ENCODE peak calls at places on chromosomes 3 and 15, in seven cellular contexts. One of them, this sample, is unnamed.

GRCh38 chr3:195178124-195178910 is 92.6 kb downstream of the XXYLT1 start:
- DNase-seq in fibroblast of lung: no peak
- DNase-seq in foreskin fibroblast: no peak
- DNase-seq in GM13977: no peak
- DNase-seq in GM20000: no peak
- DNase-seq in epithelial cell of esophagus: no peak
- DNase-seq in cardiac fibroblast: no peak
- DNase-seq in this sample: no peak

GRCh38 chr3:10972359-10972758 is 20.2 kb upstream of the SLC6A1 start:
- DNase-seq in fibroblast of lung: no peak
- DNase-seq in foreskin fibroblast: no peak
- DNase-seq in GM13977: no peak
- DNase-seq in GM20000: no peak
- DNase-seq in epithelial cell of esophagus: no peak
- DNase-seq in cardiac fibroblast: no peak
- DNase-seq in this sample: no peak

GRCh38 chr3:194367992-194368841 is 1.3 kb downstream of the LRRC15 start:
- DNase-seq in fibroblast of lung: peak; percentile 58
- DNase-seq in foreskin fibroblast: peak; percentile 75
- DNase-seq in GM13977: no peak
- DNase-seq in GM20000: no peak
- DNase-seq in epithelial cell of esophagus: no peak
- DNase-seq in cardiac fibroblast: peak; percentile 5
- DNase-seq in this sample: peak; percentile 40

GRCh38 chr3:45362768-45363167 is 25.6 kb upstream of the LARS2 start:
- DNase-seq in fibroblast of lung: peak; percentile 55
- DNase-seq in foreskin fibroblast: peak; percentile 52
- DNase-seq in GM13977: no peak
- DNase-seq in GM20000: no peak
- DNase-seq in epithelial cell of esophagus: peak; percentile 46
- DNase-seq in cardiac fibroblast: peak; percentile 22
- DNase-seq in this sample: no peak

GRCh38 chr3:106168941-106169340 is 300.1 kb upstream of the CBLB start:
- DNase-seq in fibroblast of lung: no peak
- DNase-seq in foreskin fibroblast: no peak
- DNase-seq in GM13977: no peak
- DNase-seq in GM20000: no peak
- DNase-seq in epithelial cell of esophagus: peak; percentile 91
- DNase-seq in cardiac fibroblast: no peak
- DNase-seq in this sample: no peak

GRCh38 chr3:169090559-169090958 is 573.0 kb downstream of the MECOM start:
- DNase-seq in fibroblast of lung: no peak
- DNase-seq in foreskin fibroblast: no peak
- DNase-seq in GM13977: no peak
- DNase-seq in GM20000: no peak
- DNase-seq in epithelial cell of esophagus: no peak
- DNase-seq in cardiac fibroblast: no peak
- DNase-seq in this sample: no peak

GRCh38 chr3:108301695-108302404 is 5.5 kb downstream of the HHLA2 start:
- DNase-seq in fibroblast of lung: no peak
- DNase-seq in foreskin fibroblast: no peak
- DNase-seq in GM13977: peak; percentile 11
- DNase-seq in GM20000: no peak
- DNase-seq in epithelial cell of esophagus: peak; percentile 29
- DNase-seq in cardiac fibroblast: peak; percentile 8
- DNase-seq in this sample: no peak

GRCh38 chr3:17149076-17149475 is 264.3 kb downstream of the PLCL2 start:
- DNase-seq in fibroblast of lung: no peak
- DNase-seq in foreskin fibroblast: no peak
- DNase-seq in GM13977: no peak
- DNase-seq in GM20000: no peak
- DNase-seq in epithelial cell of esophagus: no peak
- DNase-seq in cardiac fibroblast: no peak
- DNase-seq in this sample: no peak

GRCh38 chr3:70308760-70309159 is 3.7 kb downstream of the MDFIC2 start:
- DNase-seq in fibroblast of lung: peak; percentile 17
- DNase-seq in foreskin fibroblast: no peak
- DNase-seq in GM13977: no peak
- DNase-seq in GM20000: peak; percentile 6
- DNase-seq in epithelial cell of esophagus: peak; percentile 13
- DNase-seq in cardiac fibroblast: peak; percentile 17
- DNase-seq in this sample: peak; percentile 15

GRCh38 chr3:117734431-117734830 is 1024.9 kb downstream of the TUSC7 start:
- DNase-seq in fibroblast of lung: peak; percentile 39
- DNase-seq in foreskin fibroblast: peak; percentile 46
- DNase-seq in GM13977: no peak
- DNase-seq in GM20000: no peak
- DNase-seq in epithelial cell of esophagus: peak; percentile 70
- DNase-seq in cardiac fibroblast: no peak
- DNase-seq in this sample: peak; percentile 54

GRCh38 chr3:183455064-183455463 is 26.6 kb upstream of the MCF2L2 start:
- DNase-seq in fibroblast of lung: peak; percentile 21
- DNase-seq in foreskin fibroblast: peak; percentile 58
- DNase-seq in GM13977: no peak
- DNase-seq in GM20000: no peak
- DNase-seq in epithelial cell of esophagus: peak; percentile 39
- DNase-seq in cardiac fibroblast: peak; percentile 82
- DNase-seq in this sample: peak; percentile 75

GRCh38 chr3:33047842-33048834 is 48.8 kb downstream of the GLB1 start:
- DNase-seq in fibroblast of lung: no peak
- DNase-seq in foreskin fibroblast: no peak
- DNase-seq in GM13977: no peak
- DNase-seq in GM20000: no peak
- DNase-seq in epithelial cell of esophagus: peak; percentile 70
- DNase-seq in cardiac fibroblast: no peak
- DNase-seq in this sample: no peak

GRCh38 chr3:146200461-146201220 is 39.7 kb upstream of the PLOD2 start:
- DNase-seq in fibroblast of lung: no peak
- DNase-seq in foreskin fibroblast: no peak
- DNase-seq in GM13977: no peak
- DNase-seq in GM20000: no peak
- DNase-seq in epithelial cell of esophagus: no peak
- DNase-seq in cardiac fibroblast: no peak
- DNase-seq in this sample: no peak

GRCh38 chr3:187342255-187342654 is 25.9 kb upstream of the RTP4 start:
- DNase-seq in fibroblast of lung: no peak
- DNase-seq in foreskin fibroblast: no peak
- DNase-seq in GM13977: no peak
- DNase-seq in GM20000: no peak
- DNase-seq in epithelial cell of esophagus: no peak
- DNase-seq in cardiac fibroblast: no peak
- DNase-seq in this sample: no peak

GRCh38 chr15:27608248-27608647 is 490.9 kb downstream of the OCA2 start:
- DNase-seq in fibroblast of lung: no peak
- DNase-seq in foreskin fibroblast: no peak
- DNase-seq in GM13977: no peak
- DNase-seq in GM20000: no peak
- DNase-seq in epithelial cell of esophagus: no peak
- DNase-seq in cardiac fibroblast: no peak
- DNase-seq in this sample: no peak
- TF ChIP-seq CTCF in fibroblast of lung: no peak
- TF ChIP-seq CTCF in foreskin fibroblast: no peak
- TF ChIP-seq CTCF in GM13977: no peak
- TF ChIP-seq CTCF in GM20000: no peak
- TF ChIP-seq CTCF in epithelial cell of esophagus: no peak
- TF ChIP-seq CTCF in cardiac fibroblast: no peak
- TF ChIP-seq CTCF in this sample: peak; percentile 7

GRCh38 chr15:63121382-63122001 is at the start of gene LACTB:
- DNase-seq in fibroblast of lung: peak; percentile 86
- DNase-seq in foreskin fibroblast: peak; percentile 89
- DNase-seq in GM13977: peak; percentile 89
- DNase-seq in GM20000: peak; percentile 91
- DNase-seq in epithelial cell of esophagus: peak; percentile 93
- DNase-seq in cardiac fibroblast: peak; percentile 90
- DNase-seq in this sample: peak; percentile 84

GRCh38 chr15:63118854-63119253 is 2.8 kb upstream of the LACTB start:
- DNase-seq in fibroblast of lung: no peak
- DNase-seq in foreskin fibroblast: no peak
- DNase-seq in GM13977: no peak
- DNase-seq in GM20000: no peak
- DNase-seq in epithelial cell of esophagus: no peak
- DNase-seq in cardiac fibroblast: no peak
- DNase-seq in this sample: no peak

GRCh38 chr15:63124506-63124905 is 2.8 kb downstream of the LACTB start:
- DNase-seq in fibroblast of lung: no peak
- DNase-seq in foreskin fibroblast: no peak
- DNase-seq in GM13977: no peak
- DNase-seq in GM20000: no peak
- DNase-seq in epithelial cell of esophagus: no peak
- DNase-seq in cardiac fibroblast: no peak
- DNase-seq in this sample: no peak

GRCh38 chr15:63126726-63127125 is 5.1 kb downstream of the LACTB start:
- DNase-seq in fibroblast of lung: no peak
- DNase-seq in foreskin fibroblast: no peak
- DNase-seq in GM13977: no peak
- DNase-seq in GM20000: no peak
- DNase-seq in epithelial cell of esophagus: no peak
- DNase-seq in cardiac fibroblast: no peak
- DNase-seq in this sample: no peak

DNA sequence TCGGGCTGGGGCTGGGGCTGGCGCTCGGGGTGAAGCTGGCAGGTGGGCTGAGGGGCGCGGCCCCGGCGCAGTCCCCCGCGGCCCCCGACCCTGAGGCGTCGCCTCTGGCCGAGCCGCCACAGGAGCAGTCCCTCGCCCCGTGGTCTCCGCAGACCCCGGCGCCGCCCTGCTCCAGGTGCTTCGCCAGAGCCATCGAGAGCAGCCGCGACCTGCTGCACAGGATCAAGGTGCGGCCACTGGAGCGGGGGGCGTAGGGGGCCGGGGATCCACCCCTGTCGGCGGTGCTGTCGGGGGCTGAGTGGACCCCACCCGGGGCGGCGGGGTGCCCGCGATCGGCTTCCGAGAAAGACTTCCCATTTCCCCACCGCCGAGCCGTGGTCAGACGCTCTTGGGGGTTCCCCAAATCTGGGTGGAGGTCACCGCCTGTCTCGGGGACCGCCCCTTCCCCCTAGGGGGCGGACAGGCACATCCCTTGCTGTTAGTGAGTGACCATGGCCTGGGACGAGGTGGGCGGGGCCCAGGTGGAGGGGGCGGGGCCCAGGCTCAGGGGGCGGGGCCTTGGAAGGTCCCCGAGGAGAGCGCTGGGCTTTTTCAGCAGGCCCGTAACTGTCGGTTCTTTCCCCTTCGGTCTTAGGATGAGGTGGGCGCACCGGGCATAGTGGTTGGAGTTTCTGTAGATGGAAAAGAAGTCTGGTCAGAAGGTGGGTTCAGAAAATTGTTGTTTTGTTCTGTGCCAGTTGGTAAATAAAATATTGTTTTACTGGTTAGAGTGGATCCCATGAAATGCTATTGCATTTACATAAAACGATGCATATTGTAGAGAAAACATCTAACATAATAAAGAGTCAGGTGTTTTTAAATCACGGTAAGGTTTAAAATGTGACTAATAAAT is 587 bp downstream of the LACTB start:
- DNase-seq in fibroblast of lung: peak; percentile 62
- DNase-seq in foreskin fibroblast: peak; percentile 58
- DNase-seq in GM13977: peak; percentile 93
- DNase-seq in GM20000: peak; percentile 95
- DNase-seq in epithelial cell of esophagus: peak; percentile 85
- DNase-seq in cardiac fibroblast: peak; percentile 86
- DNase-seq in this sample: peak; percentile 58
- TF ChIP-seq CTCF in fibroblast of lung: no peak
- TF ChIP-seq CTCF in foreskin fibroblast: no peak
- TF ChIP-seq CTCF in GM13977: no peak
- TF ChIP-seq CTCF in GM20000: no peak
- TF ChIP-seq CTCF in epithelial cell of esophagus: no peak
- TF ChIP-seq CTCF in cardiac fibroblast: peak; percentile 7
- TF ChIP-seq CTCF in this sample: peak; percentile 15

DNA sequence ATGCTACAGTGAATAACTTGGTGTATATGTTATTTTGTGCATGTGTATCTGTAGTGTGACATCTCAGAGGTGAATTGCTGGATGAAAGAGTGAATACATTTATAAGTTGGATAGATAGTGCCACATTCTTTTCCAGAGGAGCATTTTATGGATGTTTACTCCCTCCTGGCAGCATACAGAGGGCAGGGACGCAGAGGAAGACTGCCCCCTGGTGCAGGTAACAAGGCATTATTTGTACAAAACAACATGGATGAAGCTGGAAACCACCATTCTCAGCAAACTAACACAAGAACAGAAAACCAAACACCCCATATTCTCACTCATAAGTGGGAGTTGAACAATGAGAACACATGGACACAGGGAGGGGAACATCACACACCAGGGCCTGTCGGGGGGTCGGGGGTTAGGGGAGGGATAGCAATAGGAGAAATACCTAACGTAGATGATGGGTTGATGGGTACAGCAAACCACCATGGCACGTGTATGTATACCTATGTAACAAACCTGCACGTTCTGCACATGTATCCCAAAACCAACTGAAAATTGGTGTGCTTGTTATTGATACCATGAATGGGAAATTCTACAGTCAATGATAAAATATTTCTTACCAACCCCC is 57.9 kb upstream of the CTXND1 start:
- DNase-seq in fibroblast of lung: peak; percentile 49
- DNase-seq in foreskin fibroblast: peak; percentile 18
- DNase-seq in GM13977: no peak
- DNase-seq in GM20000: no peak
- DNase-seq in epithelial cell of esophagus: peak; percentile 56
- DNase-seq in cardiac fibroblast: peak; percentile 49
- DNase-seq in this sample: peak; percentile 17
- TF ChIP-seq CTCF in fibroblast of lung: peak; percentile 57
- TF ChIP-seq CTCF in foreskin fibroblast: peak; percentile 45
- TF ChIP-seq CTCF in GM13977: peak; percentile 45
- TF ChIP-seq CTCF in GM20000: no peak
- TF ChIP-seq CTCF in epithelial cell of esophagus: peak; percentile 74
- TF ChIP-seq CTCF in cardiac fibroblast: peak; percentile 64
- TF ChIP-seq CTCF in this sample: peak; percentile 55

DNA sequence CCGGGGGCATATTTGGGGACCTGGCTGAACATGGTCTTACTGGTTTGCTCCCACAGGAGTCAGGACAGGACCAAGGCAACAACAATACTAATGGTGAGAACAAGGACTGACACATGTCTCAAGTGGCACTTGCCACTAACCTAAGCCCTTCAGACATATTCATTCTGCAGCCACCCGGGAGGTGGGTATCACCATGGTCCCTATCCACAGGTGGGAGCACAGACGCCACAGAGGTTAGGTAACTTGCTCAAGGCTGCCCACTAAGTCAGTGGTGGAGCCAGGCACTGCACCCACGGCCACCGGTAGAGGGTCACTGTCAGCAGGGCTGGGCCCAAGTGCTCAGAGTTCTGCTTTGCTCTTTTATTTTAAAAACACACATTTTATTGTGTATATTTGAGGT is 29.8 kb upstream of the SLC41A3 start:
- DNase-seq in fibroblast of lung: no peak
- DNase-seq in foreskin fibroblast: no peak
- DNase-seq in GM13977: no peak
- DNase-seq in GM20000: no peak
- DNase-seq in epithelial cell of esophagus: no peak
- DNase-seq in cardiac fibroblast: no peak
- DNase-seq in this sample: no peak
- TF ChIP-seq CTCF in fibroblast of lung: no peak
- TF ChIP-seq CTCF in foreskin fibroblast: peak; percentile 20
- TF ChIP-seq CTCF in GM13977: peak; percentile 25
- TF ChIP-seq CTCF in GM20000: no peak
- TF ChIP-seq CTCF in epithelial cell of esophagus: peak; percentile 35
- TF ChIP-seq CTCF in cardiac fibroblast: peak; percentile 51
- TF ChIP-seq CTCF in this sample: peak; percentile 38

GRCh38 chr3:184574552-184575430 is 13.2 kb downstream of the EPHB3 start:
- DNase-seq in fibroblast of lung: no peak
- DNase-seq in foreskin fibroblast: no peak
- DNase-seq in GM13977: no peak
- DNase-seq in GM20000: no peak
- DNase-seq in epithelial cell of esophagus: no peak
- DNase-seq in cardiac fibroblast: no peak
- DNase-seq in this sample: no peak
- TF ChIP-seq CTCF in fibroblast of lung: no peak
- TF ChIP-seq CTCF in foreskin fibroblast: no peak
- TF ChIP-seq CTCF in GM13977: no peak
- TF ChIP-seq CTCF in GM20000: no peak
- TF ChIP-seq CTCF in epithelial cell of esophagus: no peak
- TF ChIP-seq CTCF in cardiac fibroblast: no peak
- TF ChIP-seq CTCF in this sample: no peak

GRCh38 chr3:185661772-185662171 is 75.7 kb downstream of the SENP2 start:
- DNase-seq in fibroblast of lung: no peak
- DNase-seq in foreskin fibroblast: no peak
- DNase-seq in GM13977: no peak
- DNase-seq in GM20000: no peak
- DNase-seq in epithelial cell of esophagus: no peak
- DNase-seq in cardiac fibroblast: no peak
- DNase-seq in this sample: no peak
- TF ChIP-seq CTCF in fibroblast of lung: no peak
- TF ChIP-seq CTCF in foreskin fibroblast: no peak
- TF ChIP-seq CTCF in GM13977: no peak
- TF ChIP-seq CTCF in GM20000: no peak
- TF ChIP-seq CTCF in epithelial cell of esophagus: no peak
- TF ChIP-seq CTCF in cardiac fibroblast: no peak
- TF ChIP-seq CTCF in this sample: no peak